ENCODE peak calls at places on chromosomes 12 and 14, in ten cellular contexts. Q is naive thymus-derived CD4-positive, alpha-beta T cell; M is stomach; I is HuH-7; F is stimulated activated CD4-positive, alpha-beta T cell treated with anti-CD3 and anti-CD28 coated beads, Interleukin-12 subunit alpha, Interleukin-12 subunit beta, amount 100 ng/mL, for 4 hours; N is GM13977; U is NCI-H146; L is iPS-NIHi11; E is activated CD4-positive, alpha-beta T cell treated with anti-CD3 and anti-CD28 coated beads, Interleukin-2, amount 50 U/mL, for 24 hours; G is sigmoid colon. P is an unnamed sample.

GRCh38 chr12:92597997-92598396 is 104.8 kb upstream of the PLEKHG7 start:
- DNase-seq in Q (no peak), M (no peak), I (no peak), F (no peak), N (no peak), U (no peak), L (no peak), E (no peak), G (no peak), P (no peak)

GRCh38 chr12:10365716-10366433 is 24.0 kb downstream of the KLRK1 start:
- DNase-seq in Q (no peak), M (no peak), I (no peak), F (no peak), N (no peak), U (peak; percentile 69), L (no peak), E (no peak), G (no peak), P (no peak)

GRCh38 chr14:98904677-98905076 is 367.3 kb downstream of the BCL11B start:
- DNase-seq in Q (no peak), M (no peak), I (no peak), F (no peak), N (no peak), U (no peak), L (no peak), E (no peak), G (no peak), P (no peak)

GRCh38 chr12:106106892-106107291 is 31.9 kb downstream of the NUAK1 start:
- DNase-seq in Q (no peak), M (no peak), I (no peak), F (no peak), N (no peak), U (no peak), L (no peak), E (no peak), G (no peak), P (no peak)

GRCh38 chr12:93873561-93873960 is 196.4 kb downstream of the CRADD start:
- DNase-seq in Q (no peak), M (no peak), I (no peak), F (no peak), N (no peak), U (no peak), L (no peak), E (no peak), G (no peak), P (no peak)

GRCh38 chr14:48384786-48385185 is 709.4 kb upstream of the MDGA2 start:
- DNase-seq in Q (no peak), M (no peak), I (no peak), F (no peak), N (no peak), U (no peak), L (no peak), E (no peak), G (no peak), P (no peak)

GRCh38 chr12:109715310-109716091 is 1.9 kb downstream of the FAM222A start:
- DNase-seq in Q (no peak), M (peak; percentile 46), I (no peak), F (no peak), N (no peak), U (peak; percentile 57), L (no peak), E (no peak), G (no peak), P (no peak)

GRCh38 chr12:45726594-45727300 is 2.8 kb upstream of the ARID2 start:
- DNase-seq in Q (peak; percentile 23), M (peak; percentile 58), I (peak; percentile 33), F (peak; percentile 34), N (no peak), U (peak; percentile 74), L (peak; percentile 27), E (no peak), G (peak; percentile 83), P (peak; percentile 61)

GRCh38 chr12:93153321-93153720 is 224.2 kb upstream of the EEA1 start:
- DNase-seq in Q (no peak), M (no peak), I (no peak), F (no peak), N (no peak), U (no peak), L (no peak), E (no peak), G (no peak), P (no peak)

GRCh38 chr14:77037886-77038511 is 9.5 kb upstream of the IRF2BPL start:
- DNase-seq in Q (no peak), M (no peak), I (no peak), F (peak; percentile 53), N (no peak), U (no peak), L (no peak), E (no peak), G (peak; percentile 77), P (peak; percentile 54)

GRCh38 chr12:51773145-51773869 is 75.2 kb downstream of the FIGNL2 start:
- DNase-seq in Q (no peak), M (no peak), I (no peak), F (no peak), N (no peak), U (no peak), L (no peak), E (no peak), G (no peak), P (no peak)

GRCh38 chr14:23831591-23831990 is 122.0 kb upstream of the DHRS4 start:
- DNase-seq in Q (no peak), M (no peak), I (no peak), F (no peak), N (no peak), U (no peak), L (no peak), E (no peak), G (no peak), P (no peak)

GRCh38 chr14:94750371-94750770 is 19.5 kb downstream of the GSC start:
- DNase-seq in Q (no peak), M (no peak), I (no peak), F (no peak), N (no peak), U (no peak), L (no peak), E (no peak), G (no peak), P (no peak)

GRCh38 chr14:61747342-61747741 is 14.9 kb upstream of the SNAPC1 start:
- DNase-seq in Q (no peak), M (no peak), I (no peak), F (no peak), N (no peak), U (no peak), L (no peak), E (no peak), G (no peak), P (no peak)

GRCh38 chr14:91509083-91509877 is 830 bp downstream of the PPP4R3A start:
- DNase-seq in Q (peak; percentile 39), M (peak; percentile 39), I (peak; percentile 29), F (peak; percentile 37), N (peak; percentile 50), U (peak; percentile 15), L (peak; percentile 48), E (peak; percentile 36), G (peak; percentile 71), P (peak; percentile 64)

GRCh38 chr12:71216725-71217579 is 59.2 kb upstream of the TSPAN8 start:
- DNase-seq in Q (no peak), M (peak; percentile 38), I (peak; percentile 6), F (no peak), N (peak; percentile 3), U (peak; percentile 51), L (peak; percentile 38), E (no peak), G (no peak), P (no peak)

GRCh38 chr12:7175493-7175892 is 14.0 kb upstream of the PEX5 start:
- DNase-seq in Q (no peak), M (no peak), I (no peak), F (no peak), N (no peak), U (no peak), L (no peak), E (no peak), G (no peak), P (no peak)

GRCh38 chr14:76133103-76133502 is 18.6 kb upstream of the GPATCH2L start:
- DNase-seq in Q (no peak), M (no peak), I (peak; percentile 56), F (no peak), N (peak; percentile 61), U (no peak), L (peak; percentile 72), E (no peak), G (no peak), P (no peak)

GRCh38 chr14:76589246-76589645 is 172.0 kb upstream of the VASH1 start:
- DNase-seq in Q (no peak), M (no peak), I (no peak), F (no peak), N (no peak), U (no peak), L (no peak), E (no peak), G (no peak), P (no peak)

GRCh38 chr12:114166360-114166759 is 200.2 kb upstream of the RBM19 start:
- DNase-seq in Q (no peak), M (no peak), I (peak; percentile 3), F (no peak), N (peak; percentile 12), U (no peak), L (peak; percentile 79), E (no peak), G (no peak), P (peak; percentile 38)

GRCh38 chr12:751828-752672 is at the start of gene WNK1:
- DNase-seq in Q (peak; percentile 94), M (peak; percentile 98), I (peak; percentile 96), F (peak; percentile 97), N (peak; percentile 98), U (peak; percentile 100), L (peak; percentile 95), E (peak; percentile 97), G (peak; percentile 98), P (peak; percentile 95)

GRCh38 chr14:53338192-53338591 is 185.1 kb upstream of the DDHD1 start:
- DNase-seq in Q (no peak), M (no peak), I (no peak), F (no peak), N (no peak), U (no peak), L (no peak), E (no peak), G (no peak), P (no peak)

GRCh38 chr14:65846469-65846868 is 433.9 kb downstream of the FUT8 start:
- DNase-seq in Q (no peak), M (no peak), I (no peak), F (no peak), N (peak; percentile 47), U (no peak), L (no peak), E (no peak), G (no peak), P (no peak)

GRCh38 chr14:22505751-22506710 is 83.0 kb downstream of the DAD1 start:
- DNase-seq in Q (no peak), M (no peak), I (no peak), F (no peak), N (peak; percentile 37), U (no peak), L (no peak), E (no peak), G (no peak), P (no peak)

GRCh38 chr12:52946334-52946733 is 2.6 kb upstream of the KRT18 start:
- DNase-seq in Q (no peak), M (no peak), I (no peak), F (no peak), N (no peak), U (no peak), L (no peak), E (no peak), G (no peak), P (no peak)

GRCh38 chr12:57300961-57301584 is 50.1 kb upstream of the STAC3 start:
- DNase-seq in Q (no peak), M (no peak), I (no peak), F (no peak), N (no peak), U (no peak), L (no peak), E (no peak), G (no peak), P (no peak)

GRCh38 chr14:51488569-51489220 is 163.0 kb upstream of the FRMD6 start:
- DNase-seq in Q (no peak), M (no peak), I (no peak), F (no peak), N (no peak), U (no peak), L (no peak), E (no peak), G (no peak), P (no peak)

GRCh38 chr14:57057803-57058202 is 210.9 kb downstream of the EXOC5 start:
- DNase-seq in Q (no peak), M (no peak), I (no peak), F (no peak), N (peak; percentile 6), U (peak; percentile 56), L (peak; percentile 21), E (no peak), G (no peak), P (no peak)

P was measured in H1.